ENCODE peak calls at places on chromosomes 2 and 18, in eight cellular contexts. X is lower lobe of right lung; J is stimulated activated effector memory CD8-positive, alpha-beta T cell treated with anti-CD3 and anti-CD28 coated beads, Interleukin-12 subunit alpha, Interleukin-12 subunit beta, amount 100 ng/mL, for 72 hours; H is pancreas; W is gastrocnemius medialis; L is psoas muscle; G is naive thymus-derived CD8-positive, alpha-beta T cell; I is activated CD4-positive, alpha-beta T cell treated with anti-CD3 and anti-CD28 coated beads for 36 hours. Y is an unnamed sample.

GRCh38 chr2:71588497-71588896 is 135.1 kb downstream of the DYSF start:
- ATAC-seq in X (no peak), J (peak), H (no peak), W (no peak), L (no peak), G (no peak), I (no peak), Y (no peak)

GRCh38 chr2:10228611-10229365 is 73.9 kb upstream of the HPCAL1 start:
- ATAC-seq in X (no peak), J (no peak), H (peak), W (no peak), L (no peak), G (no peak), I (no peak), Y (no peak)

GRCh38 chr2:38613126-38613848 is 10.6 kb upstream of the HNRNPLL start:
- ATAC-seq in X (peak), J (no peak), H (no peak), W (no peak), L (no peak), G (no peak), I (no peak), Y (no peak)

GRCh38 chr2:74985983-74986382 is 27.5 kb downstream of the POLE4 start:
- ATAC-seq in X (no peak), J (no peak), H (no peak), W (no peak), L (no peak), G (no peak), I (no peak), Y (no peak)

GRCh38 chr2:88638743-88639142 is 11.5 kb upstream of the EIF2AK3 start:
- ATAC-seq in X (no peak), J (peak), H (no peak), W (no peak), L (no peak), G (no peak), I (peak), Y (no peak)

GRCh38 chr2:101501443-101501842 is 26.5 kb upstream of the RFX8 start:
- ATAC-seq in X (no peak), J (peak), H (no peak), W (peak), L (peak), G (no peak), I (peak), Y (no peak)

GRCh38 chr18:22872894-22873537 is 60.1 kb upstream of the RBBP8 start:
- ATAC-seq in X (peak), J (peak), H (peak), W (no peak), L (no peak), G (no peak), I (peak), Y (no peak)

GRCh38 chr2:13193900-13194299 is 477.2 kb downstream of the TRIB2 start:
- ATAC-seq in X (no peak), J (no peak), H (no peak), W (no peak), L (no peak), G (no peak), I (no peak), Y (no peak)

GRCh38 chr2:197777823-197778407 is 7.2 kb downstream of the BOLL start:
- ATAC-seq in X (no peak), J (no peak), H (no peak), W (no peak), L (peak), G (no peak), I (no peak), Y (no peak)

GRCh38 chr18:13159579-13159978 is 59.0 kb upstream of the LDLRAD4 start:
- ATAC-seq in X (peak), J (peak), H (no peak), W (peak), L (peak), G (peak), I (peak), Y (no peak)